ENCODE peak calls at places on chromosome 18, in seven cellular contexts. One of them, this sample, is unnamed.

GRCh38 chr18:24773101-24773500 is 312.7 kb downstream of the HRH4 start:
- DNase-seq in fibroblast of lung: no peak
- DNase-seq in HCT116: no peak
- DNase-seq in PC-9: no peak
- DNase-seq in PC-3: no peak
- DNase-seq in neural progenitor cell: no peak
- DNase-seq in GM23338: no peak
- DNase-seq in this sample: no peak

GRCh38 chr18:21991897-21992296 is 177.5 kb upstream of the GATA6 start:
- DNase-seq in fibroblast of lung: no peak
- DNase-seq in HCT116: no peak
- DNase-seq in PC-9: no peak
- DNase-seq in PC-3: no peak
- DNase-seq in neural progenitor cell: no peak
- DNase-seq in GM23338: peak; percentile 66
- DNase-seq in this sample: no peak

GRCh38 chr18:21141678-21142422 is 30.2 kb upstream of the ROCK1 start:
- DNase-seq in fibroblast of lung: no peak
- DNase-seq in HCT116: no peak
- DNase-seq in PC-9: no peak
- DNase-seq in PC-3: no peak
- DNase-seq in neural progenitor cell: no peak
- DNase-seq in GM23338: peak; percentile 5
- DNase-seq in this sample: no peak

GRCh38 chr18:58514773-58515172 is 114.1 kb downstream of the ALPK2 start:
- DNase-seq in fibroblast of lung: no peak
- DNase-seq in HCT116: no peak
- DNase-seq in PC-9: no peak
- DNase-seq in PC-3: no peak
- DNase-seq in neural progenitor cell: no peak
- DNase-seq in GM23338: no peak
- DNase-seq in this sample: no peak

GRCh38 chr18:63799164-63799563 is 23.9 kb downstream of the SERPINB7 start:
- DNase-seq in fibroblast of lung: no peak
- DNase-seq in HCT116: no peak
- DNase-seq in PC-9: no peak
- DNase-seq in PC-3: no peak
- DNase-seq in neural progenitor cell: no peak
- DNase-seq in GM23338: no peak
- DNase-seq in this sample: no peak

GRCh38 chr18:41144444-41144843 is 810.6 kb upstream of the PIK3C3 start:
- DNase-seq in fibroblast of lung: peak; percentile 62
- DNase-seq in HCT116: no peak
- DNase-seq in PC-9: no peak
- DNase-seq in PC-3: no peak
- DNase-seq in neural progenitor cell: no peak
- DNase-seq in GM23338: no peak
- DNase-seq in this sample: no peak

GRCh38 chr18:46950064-46950656 is 32.8 kb downstream of the KATNAL2 start:
- DNase-seq in fibroblast of lung: no peak
- DNase-seq in HCT116: no peak
- DNase-seq in PC-9: no peak
- DNase-seq in PC-3: peak; percentile 6
- DNase-seq in neural progenitor cell: peak; percentile 56
- DNase-seq in GM23338: peak; percentile 74
- DNase-seq in this sample: peak; percentile 52

GRCh38 chr18:8894823-8895222 is 189.5 kb downstream of the MTCL1 start:
- DNase-seq in fibroblast of lung: no peak
- DNase-seq in HCT116: no peak
- DNase-seq in PC-9: no peak
- DNase-seq in PC-3: no peak
- DNase-seq in neural progenitor cell: no peak
- DNase-seq in GM23338: no peak
- DNase-seq in this sample: no peak

GRCh38 chr18:12056884-12057402 is 36.7 kb upstream of the ANKRD62 start:
- DNase-seq in fibroblast of lung: no peak
- DNase-seq in HCT116: no peak
- DNase-seq in PC-9: no peak
- DNase-seq in PC-3: no peak
- DNase-seq in neural progenitor cell: no peak
- DNase-seq in GM23338: no peak
- DNase-seq in this sample: no peak

GRCh38 chr18:50797147-50797546 is 22.7 kb downstream of the MRO start:
- DNase-seq in fibroblast of lung: no peak
- DNase-seq in HCT116: no peak
- DNase-seq in PC-9: no peak
- DNase-seq in PC-3: no peak
- DNase-seq in neural progenitor cell: no peak
- DNase-seq in GM23338: no peak
- DNase-seq in this sample: no peak

GRCh38 chr18:59008302-59008974 is 131.2 kb upstream of the SEC11C start:
- DNase-seq in fibroblast of lung: peak; percentile 85
- DNase-seq in HCT116: peak; percentile 26
- DNase-seq in PC-9: peak; percentile 88
- DNase-seq in PC-3: peak; percentile 88
- DNase-seq in neural progenitor cell: no peak
- DNase-seq in GM23338: peak; percentile 78
- DNase-seq in this sample: peak; percentile 71

GRCh38 chr18:23415530-23415929 is 37.6 kb upstream of the RIOK3 start:
- DNase-seq in fibroblast of lung: no peak
- DNase-seq in HCT116: no peak
- DNase-seq in PC-9: no peak
- DNase-seq in PC-3: no peak
- DNase-seq in neural progenitor cell: no peak
- DNase-seq in GM23338: no peak
- DNase-seq in this sample: no peak

GRCh38 chr18:77114564-77115391 is 17.8 kb downstream of the MBP start:
- DNase-seq in fibroblast of lung: peak; percentile 70
- DNase-seq in HCT116: no peak
- DNase-seq in PC-9: no peak
- DNase-seq in PC-3: no peak
- DNase-seq in neural progenitor cell: no peak
- DNase-seq in GM23338: no peak
- DNase-seq in this sample: no peak

GRCh38 chr18:42392416-42392815 is 437.4 kb downstream of the PIK3C3 start:
- DNase-seq in fibroblast of lung: peak; percentile 29
- DNase-seq in HCT116: no peak
- DNase-seq in PC-9: no peak
- DNase-seq in PC-3: no peak
- DNase-seq in neural progenitor cell: no peak
- DNase-seq in GM23338: no peak
- DNase-seq in this sample: no peak

GRCh38 chr18:23141022-23141999 is 6.0 kb downstream of the CABLES1 start:
- DNase-seq in fibroblast of lung: no peak
- DNase-seq in HCT116: no peak
- DNase-seq in PC-9: no peak
- DNase-seq in PC-3: no peak
- DNase-seq in neural progenitor cell: no peak
- DNase-seq in GM23338: no peak
- DNase-seq in this sample: no peak

GRCh38 chr18:8116346-8117007 is 492.8 kb upstream of the RAB12 start:
- DNase-seq in fibroblast of lung: peak; percentile 74
- DNase-seq in HCT116: peak; percentile 35
- DNase-seq in PC-9: peak; percentile 93
- DNase-seq in PC-3: peak; percentile 93
- DNase-seq in neural progenitor cell: no peak
- DNase-seq in GM23338: no peak
- DNase-seq in this sample: no peak

GRCh38 chr18:37535968-37536367 is 29.6 kb downstream of the CELF4 start:
- DNase-seq in fibroblast of lung: no peak
- DNase-seq in HCT116: no peak
- DNase-seq in PC-9: no peak
- DNase-seq in PC-3: peak; percentile 3
- DNase-seq in neural progenitor cell: no peak
- DNase-seq in GM23338: no peak
- DNase-seq in this sample: no peak

GRCh38 chr18:58609536-58609993 is 19.3 kb downstream of the ALPK2 start:
- DNase-seq in fibroblast of lung: no peak
- DNase-seq in HCT116: no peak
- DNase-seq in PC-9: no peak
- DNase-seq in PC-3: no peak
- DNase-seq in neural progenitor cell: no peak
- DNase-seq in GM23338: no peak
- DNase-seq in this sample: no peak

GRCh38 chr18:12777543-12777942 is 74.7 kb downstream of the PSMG2 start:
- DNase-seq in fibroblast of lung: no peak
- DNase-seq in HCT116: no peak
- DNase-seq in PC-9: no peak
- DNase-seq in PC-3: peak; percentile 33
- DNase-seq in neural progenitor cell: no peak
- DNase-seq in GM23338: no peak
- DNase-seq in this sample: peak; percentile 15

GRCh38 chr18:49613741-49614151 is 51.9 kb downstream of the LIPG start:
- DNase-seq in fibroblast of lung: peak; percentile 34
- DNase-seq in HCT116: no peak
- DNase-seq in PC-9: peak; percentile 53
- DNase-seq in PC-3: peak; percentile 15
- DNase-seq in neural progenitor cell: peak; percentile 39
- DNase-seq in GM23338: no peak
- DNase-seq in this sample: peak; percentile 28

GRCh38 chr18:75455249-75456183 is 28.0 kb upstream of the SMIM21 start:
- DNase-seq in fibroblast of lung: peak; percentile 35
- DNase-seq in HCT116: no peak
- DNase-seq in PC-9: no peak
- DNase-seq in PC-3: no peak
- DNase-seq in neural progenitor cell: peak; percentile 65
- DNase-seq in GM23338: peak; percentile 57
- DNase-seq in this sample: no peak
- TF ChIP-seq EZH2 in fibroblast of lung: no peak
- TF ChIP-seq EZH2 in HCT116: no peak
- TF ChIP-seq EZH2 in PC-9: no peak
- TF ChIP-seq EZH2 in PC-3: no peak
- TF ChIP-seq EZH2 in neural progenitor cell: peak; percentile 80
- TF ChIP-seq EZH2 in GM23338: peak; percentile 19
- TF ChIP-seq EZH2 in this sample: peak; percentile 77

DNA sequence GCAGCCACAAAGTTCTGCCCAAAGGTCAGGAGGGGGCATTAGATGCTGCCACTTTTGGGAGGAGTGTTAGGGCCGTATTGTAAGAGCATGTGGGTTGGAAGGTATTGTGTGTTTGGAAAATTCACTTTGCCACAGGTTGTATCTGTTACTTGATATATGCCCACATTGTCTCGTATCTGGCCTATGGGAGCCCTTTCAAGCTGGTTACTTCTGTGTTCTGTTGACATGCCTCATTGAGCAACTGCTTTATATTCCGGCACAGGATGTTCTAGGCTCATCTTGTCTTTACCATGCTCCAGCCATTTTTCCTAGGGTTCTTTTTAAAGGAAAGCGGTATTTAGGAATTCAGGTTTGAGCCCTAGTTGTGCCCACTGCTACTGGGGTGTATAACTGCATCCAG is 6.0 kb downstream of the ADNP2 start:
- DNase-seq in fibroblast of lung: no peak
- DNase-seq in HCT116: no peak
- DNase-seq in PC-9: no peak
- DNase-seq in PC-3: no peak
- DNase-seq in neural progenitor cell: no peak
- DNase-seq in GM23338: no peak
- DNase-seq in this sample: no peak
- H3K36me3 ChIP-seq in fibroblast of lung: no peaks in the 10 kb centered on the region
- H3K36me3 ChIP-seq in HCT116: peaks cover 30% of the 10 kb centered on the region
- H3K36me3 ChIP-seq in PC-9: peaks cover 23% of the 10 kb centered on the region
- H3K36me3 ChIP-seq in PC-3: peaks cover 39% of the 10 kb centered on the region
- H3K36me3 ChIP-seq in neural progenitor cell: no peaks in the 10 kb centered on the region
- H3K36me3 ChIP-seq in GM23338: no peaks in the 10 kb centered on the region
- H3K36me3 ChIP-seq in this sample: peaks cover 16% of the 10 kb centered on the region

GRCh38 chr18:26746284-26747130 is 119.0 kb downstream of the AQP4 start:
- DNase-seq in fibroblast of lung: peak; percentile 6
- DNase-seq in HCT116: no peak
- DNase-seq in PC-9: no peak
- DNase-seq in PC-3: peak; percentile 67
- DNase-seq in neural progenitor cell: no peak
- DNase-seq in GM23338: no peak
- DNase-seq in this sample: no peak

GRCh38 chr18:26738706-26739105 is 126.8 kb downstream of the AQP4 start:
- DNase-seq in fibroblast of lung: no peak
- DNase-seq in HCT116: no peak
- DNase-seq in PC-9: no peak
- DNase-seq in PC-3: no peak
- DNase-seq in neural progenitor cell: no peak
- DNase-seq in GM23338: no peak
- DNase-seq in this sample: no peak

GRCh38 chr18:26745288-26745975 is 120.1 kb downstream of the AQP4 start:
- DNase-seq in fibroblast of lung: no peak
- DNase-seq in HCT116: no peak
- DNase-seq in PC-9: no peak
- DNase-seq in PC-3: peak; percentile 61
- DNase-seq in neural progenitor cell: no peak
- DNase-seq in GM23338: no peak
- DNase-seq in this sample: no peak

GRCh38 chr18:26736301-26736700 is 129.2 kb downstream of the AQP4 start:
- DNase-seq in fibroblast of lung: no peak
- DNase-seq in HCT116: no peak
- DNase-seq in PC-9: no peak
- DNase-seq in PC-3: no peak
- DNase-seq in neural progenitor cell: no peak
- DNase-seq in GM23338: no peak
- DNase-seq in this sample: no peak

GRCh38 chr18:26741041-26741440 is 124.5 kb downstream of the AQP4 start:
- DNase-seq in fibroblast of lung: peak; percentile 7
- DNase-seq in HCT116: no peak
- DNase-seq in PC-9: no peak
- DNase-seq in PC-3: peak; percentile 82
- DNase-seq in neural progenitor cell: no peak
- DNase-seq in GM23338: no peak
- DNase-seq in this sample: no peak
- H3K4me1 ChIP-seq in fibroblast of lung: no peaks in the 10 kb centered on the region
- H3K4me1 ChIP-seq in HCT116: no peaks in the 10 kb centered on the region
- H3K4me1 ChIP-seq in PC-9: peaks cover 13% of the 10 kb centered on the region
- H3K4me1 ChIP-seq in PC-3: peaks cover 31% of the 10 kb centered on the region
- H3K4me1 ChIP-seq in neural progenitor cell: peaks cover 10% of the 10 kb centered on the region
- H3K4me1 ChIP-seq in GM23338: peaks cover 10% of the 10 kb centered on the region
- H3K4me1 ChIP-seq in this sample: no peaks in the 10 kb centered on the region

DNA sequence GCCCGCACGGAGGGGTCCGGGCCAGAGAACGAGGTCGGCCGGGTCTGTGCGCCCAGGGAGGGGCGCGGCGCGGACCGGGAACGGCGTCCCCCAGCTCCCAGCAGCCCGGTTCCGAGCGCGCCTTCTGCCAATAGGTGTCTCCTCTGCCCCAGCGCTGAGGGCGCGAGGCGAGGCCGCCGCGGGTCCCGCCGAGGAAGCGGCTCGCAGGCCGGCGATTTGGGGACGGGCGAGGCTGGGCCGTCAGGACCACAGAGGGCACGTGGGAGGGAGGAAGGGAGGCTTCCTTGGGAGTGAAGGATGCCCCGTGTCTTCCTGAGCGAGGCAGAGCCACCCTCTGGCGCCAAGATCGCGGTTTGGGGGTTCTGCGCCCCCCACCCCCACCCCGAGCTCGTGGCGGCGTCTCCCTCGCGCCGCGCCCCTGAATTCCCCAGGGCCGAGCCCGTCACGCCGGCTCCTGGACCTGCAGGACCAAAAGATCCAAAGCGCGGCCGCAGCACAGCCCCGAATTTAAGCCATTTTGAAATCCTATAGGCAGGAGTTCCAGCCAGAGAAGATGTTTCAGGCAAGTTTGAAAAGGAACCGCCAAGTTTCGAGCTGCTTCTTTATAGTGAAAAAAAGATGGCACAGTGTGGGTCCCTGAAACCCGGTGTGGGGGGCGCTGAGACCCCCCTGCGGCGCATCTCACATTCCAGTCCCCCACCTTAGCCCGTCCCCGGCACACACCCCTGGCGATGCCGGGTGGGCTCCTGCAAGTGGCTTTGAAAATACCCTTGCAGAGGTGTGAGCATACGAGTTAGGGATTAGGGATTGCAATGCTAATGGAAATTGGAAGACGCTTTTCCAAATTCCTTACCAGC is 929 bp downstream of the NFATC1 start:
- DNase-seq in fibroblast of lung: peak; percentile 59
- DNase-seq in HCT116: no peak
- DNase-seq in PC-9: no peak
- DNase-seq in PC-3: peak; percentile 49
- DNase-seq in neural progenitor cell: peak; percentile 82
- DNase-seq in GM23338: no peak
- DNase-seq in this sample: peak; percentile 52
- TF ChIP-seq EZH2 in fibroblast of lung: no peak
- TF ChIP-seq EZH2 in HCT116: no peak
- TF ChIP-seq EZH2 in PC-9: no peak
- TF ChIP-seq EZH2 in PC-3: no peak
- TF ChIP-seq EZH2 in neural progenitor cell: peak; percentile 98
- TF ChIP-seq EZH2 in GM23338: peak; percentile 99
- TF ChIP-seq EZH2 in this sample: no peak